ENCODE peak calls at places on chromosomes 13 and 19, in seven cellular contexts. A, J, N, Z, G, D and S are unnamed samples.

GRCh38 chr13:43830481-43830873 is 43.7 kb upstream of the ENOX1 start:
- DNase-seq in A (no peak), J (no peak), N (no peak), Z (no peak), G (no peak), D (no peak), S (no peak)

GRCh38 chr13:53201454-53202225 is 173.0 kb downstream of the OLFM4 start:
- DNase-seq in A (no peak), J (no peak), N (no peak), Z (no peak), G (peak), D (no peak), S (no peak)

GRCh38 chr13:77222000-77222690 is 104.7 kb downstream of the MYCBP2 start:
- DNase-seq in A (no peak), J (no peak), N (no peak), Z (no peak), G (no peak), D (no peak), S (no peak)

GRCh38 chr19:41934849-41935374 is 6.7 kb upstream of the ERFL start:
- DNase-seq in A (peak), J (peak), N (peak), Z (no peak), G (peak), D (peak), S (peak)

GRCh38 chr19:44401108-44401786 is at the start of gene ZNF285:
- DNase-seq in A (peak), J (peak), N (no peak), Z (peak), G (peak), D (peak), S (peak)

GRCh38 chr13:54373211-54373610 is 1344.6 kb downstream of the OLFM4 start:
- DNase-seq in A (no peak), J (no peak), N (no peak), Z (no peak), G (no peak), D (no peak), S (no peak)

GRCh38 chr19:45172173-45172572 is 5.9 kb downstream of the TRAPPC6A start:
- DNase-seq in A (no peak), J (no peak), N (no peak), Z (no peak), G (no peak), D (no peak), S (no peak)

GRCh38 chr13:21971662-21972635 is 301.1 kb downstream of the FGF9 start:
- DNase-seq in A (no peak), J (no peak), N (no peak), Z (no peak), G (no peak), D (no peak), S (no peak)

GRCh38 chr19:46926201-46927071 is 65.6 kb downstream of the ARHGAP35 start:
- DNase-seq in A (no peak), J (no peak), N (no peak), Z (no peak), G (no peak), D (no peak), S (no peak)

GRCh38 chr13:41622545-41623429 is 165.4 kb downstream of the RGCC start:
- DNase-seq in A (no peak), J (no peak), N (no peak), Z (no peak), G (no peak), D (no peak), S (peak)

GRCh38 chr19:46069841-46070341 is 29.1 kb upstream of the IGFL4 start:
- DNase-seq in A (peak), J (no peak), N (no peak), Z (no peak), G (no peak), D (no peak), S (peak)

GRCh38 chr19:11361037-11361770 is 6.0 kb downstream of the PLPPR2 start:
- DNase-seq in A (no peak), J (no peak), N (no peak), Z (no peak), G (peak), D (peak), S (no peak)

GRCh38 chr19:5048727-5049553 is 80.0 kb downstream of the KDM4B start:
- DNase-seq in A (no peak), J (peak), N (no peak), Z (no peak), G (peak), D (no peak), S (peak)

GRCh38 chr13:31846984-31847752 is 107.8 kb downstream of the RXFP2 start:
- DNase-seq in A (no peak), J (no peak), N (no peak), Z (no peak), G (peak), D (peak), S (no peak)

GRCh38 chr19:23527797-23528196 is 132.5 kb upstream of the ZNF91 start:
- DNase-seq in A (no peak), J (no peak), N (no peak), Z (peak), G (no peak), D (no peak), S (no peak)

GRCh38 chr19:37980419-37980975 is 73.5 kb downstream of the SIPA1L3 start:
- DNase-seq in A (no peak), J (no peak), N (no peak), Z (no peak), G (no peak), D (no peak), S (no peak)

GRCh38 chr19:43625918-43626579 is 6.6 kb upstream of the ZNF428 start:
- DNase-seq in A (no peak), J (peak), N (no peak), Z (no peak), G (peak), D (peak), S (no peak)

GRCh38 chr13:50334092-50334778 is 319.0 kb downstream of the KCNRG start:
- DNase-seq in A (no peak), J (no peak), N (no peak), Z (no peak), G (no peak), D (no peak), S (peak)

GRCh38 chr19:47423203-47423882 is 4.0 kb upstream of the MEIS3 start:
- DNase-seq in A (no peak), J (no peak), N (no peak), Z (no peak), G (no peak), D (no peak), S (no peak)

GRCh38 chr19:40552848-40553247 is 23.8 kb upstream of the SHKBP1 start:
- DNase-seq in A (no peak), J (no peak), N (no peak), Z (no peak), G (no peak), D (no peak), S (no peak)

GRCh38 chr19:39499082-39499642 is 415 bp downstream of the DLL3 start:
- DNase-seq in A (no peak), J (no peak), N (no peak), Z (no peak), G (peak), D (no peak), S (no peak)

GRCh38 chr19:29680447-29680846 is 15.2 kb downstream of the PLEKHF1 start:
- DNase-seq in A (no peak), J (no peak), N (no peak), Z (no peak), G (no peak), D (no peak), S (no peak)

GRCh38 chr19:50870417-50871089 is 2.7 kb upstream of the KLK2 start:
- DNase-seq in A (peak), J (peak), N (no peak), Z (no peak), G (peak), D (peak), S (no peak)

GRCh38 chr13:29561918-29562317 is 33.6 kb downstream of the SLC7A1 start:
- DNase-seq in A (peak), J (no peak), N (no peak), Z (no peak), G (no peak), D (no peak), S (no peak)

GRCh38 chr19:45348367-45349125 is 8.0 kb downstream of the KLC3 start:
- DNase-seq in A (no peak), J (no peak), N (no peak), Z (no peak), G (peak), D (no peak), S (no peak)

GRCh38 chr13:112658807-112659206 is 31.0 kb upstream of the ATP11A start:
- DNase-seq in A (no peak), J (no peak), N (no peak), Z (no peak), G (no peak), D (no peak), S (no peak)

GRCh38 chr19:2503521-2504109 is 27.7 kb downstream of the GADD45B start:
- DNase-seq in A (no peak), J (no peak), N (peak), Z (no peak), G (no peak), D (peak), S (no peak)
- H3K27ac ChIP-seq in A (no peak), J (peak), N (peak), Z (no peak), G (no peak), D (peak), S (no peak)

DNA sequence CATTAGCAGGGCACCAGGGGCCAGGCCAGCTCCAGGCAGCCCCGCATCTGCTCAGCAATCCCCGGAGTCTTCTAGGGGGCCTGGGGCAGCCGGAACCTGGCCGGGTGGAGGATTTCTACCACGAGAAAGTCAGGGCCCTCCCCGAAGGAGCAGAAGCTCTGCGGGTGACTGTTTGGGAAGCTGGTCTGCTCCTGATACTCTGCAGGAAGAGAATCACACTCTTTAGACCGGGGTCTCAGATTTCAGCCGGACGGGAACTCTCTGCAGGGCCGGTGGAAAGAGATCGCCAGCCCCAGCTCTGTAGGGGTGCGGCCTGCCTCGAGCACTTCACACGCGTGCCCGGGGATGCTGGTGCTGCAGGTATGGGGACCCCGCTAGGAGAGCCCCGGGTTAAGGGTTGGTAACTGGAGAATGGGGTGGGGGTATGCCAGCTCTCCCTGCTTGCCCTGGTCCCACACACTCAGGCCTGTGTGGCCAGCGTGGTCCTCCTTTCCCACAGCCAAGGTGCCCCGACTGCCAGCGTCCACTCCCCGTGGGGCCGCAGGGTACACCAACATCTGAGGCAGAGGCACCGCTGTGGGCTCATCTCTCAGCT is 20.1 kb downstream of the RASA3 start:
- DNase-seq in A (no peak), J (no peak), N (no peak), Z (no peak), G (peak), D (no peak), S (no peak)
- H3K4me2 ChIP-seq in A (no peak), J (no peak), N (no peak), Z (no peak), G (no peak), D (no peak), S (no peak)

DNA sequence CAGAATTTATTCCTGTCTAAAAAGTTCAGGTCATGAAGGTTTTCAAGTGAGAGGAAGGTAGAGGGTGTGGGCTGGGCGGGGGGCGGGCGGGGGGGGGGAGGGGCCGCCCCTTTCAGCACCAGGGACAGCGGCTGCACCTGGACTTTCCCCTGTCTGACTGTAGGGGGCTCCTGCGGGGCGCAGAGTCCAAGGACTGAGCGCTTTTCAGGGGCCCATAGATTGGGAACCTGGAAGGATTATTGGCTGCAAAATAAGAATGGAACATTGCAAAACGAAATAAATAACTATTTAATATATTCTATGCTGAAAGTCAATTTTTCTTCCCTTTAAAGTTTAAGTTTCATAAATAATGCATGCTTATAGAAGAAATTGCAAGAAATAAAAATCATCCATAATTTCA is 8.9 kb upstream of the CYP4F3 start:
- DNase-seq in A (peak), J (peak), N (no peak), Z (peak), G (peak), D (peak), S (no peak)
- TF ChIP-seq MAX in A (no peak), J (no peak), N (no peak), Z (no peak), G (no peak), D (no peak), S (no peak)

DNA sequence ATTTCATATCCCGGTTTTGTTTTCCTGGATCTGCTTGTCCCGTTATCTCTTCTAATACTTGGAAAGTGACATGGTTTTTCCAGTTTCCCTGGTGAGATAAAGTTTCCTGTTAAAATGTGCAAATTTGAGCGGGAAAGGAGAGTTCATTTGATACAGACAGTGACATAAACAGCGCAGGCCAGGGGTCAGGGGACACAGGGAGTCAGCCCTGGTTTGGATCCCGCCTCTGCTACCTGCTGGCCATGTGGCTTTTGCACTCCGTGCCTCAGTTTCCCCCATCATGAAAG is 20.6 kb upstream of the MISP start:
- DNase-seq in A (no peak), J (no peak), N (no peak), Z (no peak), G (no peak), D (no peak), S (no peak)
- H3K27ac ChIP-seq in A (no peak), J (no peak), N (no peak), Z (no peak), G (no peak), D (no peak), S (no peak)

GRCh38 chr13:99961634-99962033 is 9.9 kb downstream of the ZIC5 start:
- DNase-seq in A (no peak), J (no peak), N (no peak), Z (no peak), G (no peak), D (no peak), S (no peak)

GRCh38 chr13:99962242-99962641 is 9.3 kb downstream of the ZIC5 start:
- DNase-seq in A (no peak), J (no peak), N (no peak), Z (no peak), G (no peak), D (no peak), S (no peak)

GRCh38 chr13:99959538-99960230 is 11.9 kb downstream of the ZIC5 start:
- DNase-seq in A (no peak), J (no peak), N (no peak), Z (no peak), G (no peak), D (no peak), S (no peak)

GRCh38 chr13:99959127-99959529 is 12.4 kb downstream of the ZIC5 start:
- DNase-seq in A (no peak), J (no peak), N (no peak), Z (no peak), G (no peak), D (no peak), S (no peak)

GRCh38 chr13:99960663-99961440 is 10.7 kb downstream of the ZIC5 start:
- DNase-seq in A (no peak), J (no peak), N (no peak), Z (no peak), G (no peak), D (no peak), S (no peak)
- H3K4me2 ChIP-seq in A (no peak), J (peak), N (no peak), Z (no peak), G (no peak), D (no peak), S (no peak)